ENCODE peak calls at places on chromosomes 1 and 21, in six cellular contexts. One of them, this sample, is unnamed.

GRCh38 chr1:147800852-147801251 is 40.5 kb upstream of the GJA5 start:
- DNase-seq in sigmoid colon: no peak
- DNase-seq in thoracic aorta: no peak
- DNase-seq in GM23338: no peak
- DNase-seq in fibroblast of pulmonary artery: peak
- DNase-seq in GM12865: no peak
- DNase-seq in this sample: no peak

GRCh38 chr1:37028981-37029617 is 5.2 kb downstream of the GRIK3 start:
- DNase-seq in thoracic aorta: no peak
- DNase-seq in sigmoid colon: no peak
- DNase-seq in fibroblast of pulmonary artery: no peak
- DNase-seq in GM12865: peak
- DNase-seq in GM23338: peak
- DNase-seq in this sample: no peak

GRCh38 chr1:214808845-214809460 is 206.0 kb downstream of the CENPF start:
- DNase-seq in GM12865: peak
- DNase-seq in sigmoid colon: no peak
- DNase-seq in GM23338: peak
- DNase-seq in fibroblast of pulmonary artery: peak
- DNase-seq in thoracic aorta: no peak
- DNase-seq in this sample: no peak

GRCh38 chr21:43867332-43867703 is 2.3 kb downstream of the AGPAT3 start:
- DNase-seq in fibroblast of pulmonary artery: no peak
- DNase-seq in thoracic aorta: no peak
- DNase-seq in GM12865: no peak
- DNase-seq in GM23338: peak
- DNase-seq in sigmoid colon: no peak
- DNase-seq in this sample: no peak

GRCh38 chr1:202579806-202580205 is 130.4 kb downstream of the SYT2 start:
- DNase-seq in thoracic aorta: no peak
- DNase-seq in sigmoid colon: no peak
- DNase-seq in GM23338: no peak
- DNase-seq in GM12865: no peak
- DNase-seq in fibroblast of pulmonary artery: peak
- DNase-seq in this sample: no peak

GRCh38 chr1:24929876-24930702 is at the start of gene RUNX3:
- DNase-seq in GM12865: peak
- DNase-seq in sigmoid colon: peak
- DNase-seq in thoracic aorta: no peak
- DNase-seq in fibroblast of pulmonary artery: no peak
- DNase-seq in GM23338: peak
- DNase-seq in this sample: peak

GRCh38 chr1:15430787-15431570 is 7.3 kb upstream of the CTRC start:
- DNase-seq in fibroblast of pulmonary artery: peak
- DNase-seq in GM23338: peak
- DNase-seq in thoracic aorta: no peak
- DNase-seq in sigmoid colon: no peak
- DNase-seq in GM12865: peak
- DNase-seq in this sample: peak

GRCh38 chr1:234970731-234971476 is 157.7 kb downstream of the TOMM20 start:
- DNase-seq in GM23338: peak
- DNase-seq in sigmoid colon: peak
- DNase-seq in thoracic aorta: no peak
- DNase-seq in fibroblast of pulmonary artery: peak
- DNase-seq in GM12865: peak
- DNase-seq in this sample: peak

GRCh38 chr1:172394167-172394751 is 26.2 kb upstream of the C1orf105 start:
- DNase-seq in GM23338: peak
- DNase-seq in thoracic aorta: no peak
- DNase-seq in fibroblast of pulmonary artery: no peak
- DNase-seq in sigmoid colon: peak
- DNase-seq in GM12865: peak
- DNase-seq in this sample: no peak

GRCh38 chr1:899636-900317 is 23.9 kb upstream of the SAMD11 start:
- DNase-seq in GM12865: no peak
- DNase-seq in sigmoid colon: no peak
- DNase-seq in GM23338: no peak
- DNase-seq in fibroblast of pulmonary artery: no peak
- DNase-seq in thoracic aorta: no peak
- DNase-seq in this sample: no peak

GRCh38 chr1:246724725-246725095 is 501 bp downstream of the SCCPDH start:
- DNase-seq in thoracic aorta: no peak
- DNase-seq in GM12865: peak
- DNase-seq in fibroblast of pulmonary artery: peak
- DNase-seq in GM23338: peak
- DNase-seq in sigmoid colon: no peak
- DNase-seq in this sample: no peak

GRCh38 chr1:232943679-232944252 is 6.6 kb upstream of the NTPCR start:
- DNase-seq in fibroblast of pulmonary artery: peak
- DNase-seq in sigmoid colon: no peak
- DNase-seq in thoracic aorta: no peak
- DNase-seq in GM12865: peak
- DNase-seq in GM23338: no peak
- DNase-seq in this sample: no peak

GRCh38 chr1:111204211-111204883 is 3.9 kb upstream of the DENND2D start:
- DNase-seq in GM23338: no peak
- DNase-seq in GM12865: peak
- DNase-seq in fibroblast of pulmonary artery: no peak
- DNase-seq in sigmoid colon: no peak
- DNase-seq in thoracic aorta: no peak
- DNase-seq in this sample: no peak

GRCh38 chr1:193589597-193590040 is 403.2 kb upstream of the B3GALT2 start:
- DNase-seq in GM23338: no peak
- DNase-seq in GM12865: no peak
- DNase-seq in thoracic aorta: no peak
- DNase-seq in fibroblast of pulmonary artery: peak
- DNase-seq in sigmoid colon: no peak
- DNase-seq in this sample: peak

GRCh38 chr1:9167638-9168037 is 38.7 kb upstream of the GPR157 start:
- DNase-seq in sigmoid colon: no peak
- DNase-seq in GM23338: no peak
- DNase-seq in thoracic aorta: no peak
- DNase-seq in fibroblast of pulmonary artery: no peak
- DNase-seq in GM12865: no peak
- DNase-seq in this sample: no peak

GRCh38 chr1:39474810-39475209 is 16.6 kb upstream of the BMP8A start:
- DNase-seq in sigmoid colon: no peak
- DNase-seq in thoracic aorta: no peak
- DNase-seq in GM23338: no peak
- DNase-seq in GM12865: no peak
- DNase-seq in fibroblast of pulmonary artery: no peak
- DNase-seq in this sample: no peak

GRCh38 chr1:28955930-28956552 is 41.7 kb downstream of the EPB41 start:
- DNase-seq in GM23338: no peak
- DNase-seq in sigmoid colon: no peak
- DNase-seq in fibroblast of pulmonary artery: no peak
- DNase-seq in GM12865: no peak
- DNase-seq in thoracic aorta: no peak
- DNase-seq in this sample: no peak
- H3K4me3 ChIP-seq in GM23338: no peak
- H3K4me3 ChIP-seq in sigmoid colon: no peak
- H3K4me3 ChIP-seq in fibroblast of pulmonary artery: no peak
- H3K4me3 ChIP-seq in GM12865: no peak
- H3K4me3 ChIP-seq in thoracic aorta: no peak
- H3K4me3 ChIP-seq in this sample: no peak

GRCh38 chr1:155261401-155261887 is 716 bp downstream of the SCAMP3 start:
- DNase-seq in thoracic aorta: no peak
- DNase-seq in sigmoid colon: no peak
- DNase-seq in GM12865: peak
- DNase-seq in fibroblast of pulmonary artery: no peak
- DNase-seq in GM23338: no peak
- DNase-seq in this sample: no peak
- TF ChIP-seq CTCF in thoracic aorta: no peak
- TF ChIP-seq CTCF in sigmoid colon: no peak
- TF ChIP-seq CTCF in GM12865: no peak
- TF ChIP-seq CTCF in fibroblast of pulmonary artery: no peak
- TF ChIP-seq CTCF in GM23338: peak
- TF ChIP-seq CTCF in this sample: no peak

GRCh38 chr21:37435120-37435519 is 68.5 kb downstream of the DYRK1A start:
- DNase-seq in fibroblast of pulmonary artery: peak
- DNase-seq in thoracic aorta: no peak
- DNase-seq in GM12865: no peak
- DNase-seq in GM23338: peak
- DNase-seq in sigmoid colon: peak
- DNase-seq in this sample: no peak
- H3K4me3 ChIP-seq in fibroblast of pulmonary artery: no peak
- H3K4me3 ChIP-seq in thoracic aorta: peak
- H3K4me3 ChIP-seq in GM12865: no peak
- H3K4me3 ChIP-seq in GM23338: no peak
- H3K4me3 ChIP-seq in sigmoid colon: no peak
- H3K4me3 ChIP-seq in this sample: no peak

DNA sequence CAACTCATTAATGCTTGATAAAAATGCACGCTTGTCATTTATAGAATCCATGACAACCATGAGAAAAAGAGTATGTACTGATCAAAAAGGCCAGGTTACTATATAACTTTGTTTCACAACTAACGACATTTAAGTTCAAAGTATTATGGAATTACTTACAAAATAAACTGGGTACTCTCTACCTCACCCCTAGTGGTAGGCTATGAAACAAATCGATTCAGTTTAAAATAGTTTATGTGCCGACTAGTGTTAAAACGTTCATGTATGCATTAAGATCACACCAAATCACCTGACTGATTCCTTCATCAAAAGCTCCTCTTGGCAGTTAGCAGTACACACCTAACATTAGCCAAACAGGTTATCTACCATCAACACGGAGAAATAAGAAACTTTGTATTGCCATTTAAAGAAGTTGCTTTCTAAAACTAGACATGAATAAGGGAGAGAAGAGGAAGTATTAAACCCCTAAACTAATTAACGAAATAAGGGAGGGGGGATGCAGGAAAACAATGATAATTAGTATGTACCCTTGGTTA is 137.1 kb downstream of the AKT3 start:
- DNase-seq in GM12865: no peak
- DNase-seq in thoracic aorta: no peak
- DNase-seq in sigmoid colon: no peak
- DNase-seq in GM23338: no peak
- DNase-seq in fibroblast of pulmonary artery: peak
- DNase-seq in this sample: no peak
- TF ChIP-seq CTCF in GM12865: no peak
- TF ChIP-seq CTCF in thoracic aorta: no peak
- TF ChIP-seq CTCF in sigmoid colon: no peak
- TF ChIP-seq CTCF in GM23338: no peak
- TF ChIP-seq CTCF in fibroblast of pulmonary artery: peak
- TF ChIP-seq CTCF in this sample: no peak

GRCh38 chr1:154866995-154867795 is 2.9 kb downstream of the KCNN3 start:
- DNase-seq in GM23338: peak
- DNase-seq in thoracic aorta: no peak
- DNase-seq in GM12865: no peak
- DNase-seq in fibroblast of pulmonary artery: peak
- DNase-seq in sigmoid colon: no peak
- DNase-seq in this sample: no peak
- H3K4me3 ChIP-seq in GM23338: peak
- H3K4me3 ChIP-seq in thoracic aorta: peak
- H3K4me3 ChIP-seq in GM12865: no peak
- H3K4me3 ChIP-seq in fibroblast of pulmonary artery: no peak
- H3K4me3 ChIP-seq in sigmoid colon: peak
- H3K4me3 ChIP-seq in this sample: no peak

GRCh38 chr1:32727876-32728275 is 25.3 kb upstream of the SYNC start:
- DNase-seq in sigmoid colon: no peak
- DNase-seq in fibroblast of pulmonary artery: no peak
- DNase-seq in GM23338: no peak
- DNase-seq in GM12865: no peak
- DNase-seq in thoracic aorta: no peak
- DNase-seq in this sample: no peak

GRCh38 chr1:32729254-32730046 is 26.9 kb upstream of the SYNC start:
- DNase-seq in GM12865: no peak
- DNase-seq in GM23338: peak
- DNase-seq in thoracic aorta: no peak
- DNase-seq in fibroblast of pulmonary artery: no peak
- DNase-seq in sigmoid colon: no peak
- DNase-seq in this sample: no peak

GRCh38 chr1:32728413-32729077 is 26.0 kb upstream of the SYNC start:
- DNase-seq in fibroblast of pulmonary artery: no peak
- DNase-seq in GM12865: no peak
- DNase-seq in GM23338: no peak
- DNase-seq in sigmoid colon: no peak
- DNase-seq in thoracic aorta: no peak
- DNase-seq in this sample: no peak

GRCh38 chr1:32725595-32725942 is 23.0 kb upstream of the SYNC start:
- DNase-seq in fibroblast of pulmonary artery: no peak
- DNase-seq in GM12865: no peak
- DNase-seq in GM23338: no peak
- DNase-seq in thoracic aorta: no peak
- DNase-seq in sigmoid colon: no peak
- DNase-seq in this sample: no peak

GRCh38 chr1:32724678-32725594 is 22.4 kb upstream of the SYNC start:
- DNase-seq in thoracic aorta: peak
- DNase-seq in GM23338: peak
- DNase-seq in sigmoid colon: no peak
- DNase-seq in GM12865: peak
- DNase-seq in fibroblast of pulmonary artery: peak
- DNase-seq in this sample: peak
- TF ChIP-seq CTCF in thoracic aorta: no peak
- TF ChIP-seq CTCF in GM23338: no peak
- TF ChIP-seq CTCF in sigmoid colon: no peak
- TF ChIP-seq CTCF in GM12865: no peak
- TF ChIP-seq CTCF in fibroblast of pulmonary artery: no peak
- TF ChIP-seq CTCF in this sample: no peak

DNA sequence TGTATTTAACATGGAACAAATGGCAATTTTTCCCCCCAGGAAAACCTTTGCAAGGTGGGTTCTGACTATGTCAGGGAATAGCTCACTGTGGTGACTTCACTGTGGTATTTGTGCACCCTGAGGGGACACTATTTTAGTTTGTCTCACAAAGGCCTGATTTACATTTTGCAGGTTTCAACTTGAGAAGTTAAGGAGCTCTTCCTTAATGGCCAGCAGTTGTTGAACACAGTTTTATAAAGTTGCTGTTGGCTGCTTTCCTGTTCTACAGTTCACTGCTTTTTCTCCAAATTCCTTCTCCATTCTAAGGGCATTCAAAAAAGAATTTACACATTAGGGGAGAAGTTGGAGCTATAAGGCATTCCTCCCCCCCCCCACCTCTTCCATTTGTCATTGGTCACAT is 4.6 kb downstream of the LAMC1 start:
- DNase-seq in thoracic aorta: no peak
- DNase-seq in GM23338: no peak
- DNase-seq in fibroblast of pulmonary artery: no peak
- DNase-seq in GM12865: peak
- DNase-seq in sigmoid colon: no peak
- DNase-seq in this sample: no peak
- H3K4me3 ChIP-seq in thoracic aorta: peak
- H3K4me3 ChIP-seq in GM23338: no peak
- H3K4me3 ChIP-seq in fibroblast of pulmonary artery: peak
- H3K4me3 ChIP-seq in GM12865: peak
- H3K4me3 ChIP-seq in sigmoid colon: no peak
- H3K4me3 ChIP-seq in this sample: peak

This sample was measured in tibial artery.